ENCODE peak calls at places on chromosomes 1 and 21, in four cellular contexts. One of them, this sample, is unnamed.

GRCh38 chr1:48876221-48876785 is 99.6 kb upstream of the BEND5 start:
- DNase-seq in thoracic aorta: no peak
- DNase-seq in A549: no peak
- DNase-seq in left lung: no peak
- DNase-seq in this sample: no peak

GRCh38 chr1:100924991-100925390 is 29.1 kb downstream of the SLC30A7 start:
- DNase-seq in left lung: no peak
- DNase-seq in A549: no peak
- DNase-seq in thoracic aorta: no peak
- DNase-seq in this sample: no peak

GRCh38 chr1:110245876-110246620 is 35.9 kb downstream of the KCNC4 start:
- DNase-seq in A549: no peak
- DNase-seq in thoracic aorta: no peak
- DNase-seq in left lung: no peak
- DNase-seq in this sample: no peak

GRCh38 chr1:118902299-118903270 is 85.6 kb downstream of the TBX15 start:
- DNase-seq in left lung: no peak
- DNase-seq in A549: no peak
- DNase-seq in thoracic aorta: no peak
- DNase-seq in this sample: no peak

GRCh38 chr1:168320805-168321577 is 40.3 kb downstream of the TBX19 start:
- DNase-seq in thoracic aorta: peak; percentile 7
- DNase-seq in left lung: no peak
- DNase-seq in A549: peak; percentile 67
- DNase-seq in this sample: no peak

GRCh38 chr1:177137814-177138213 is 26.7 kb downstream of the ASTN1 start:
- DNase-seq in A549: no peak
- DNase-seq in left lung: no peak
- DNase-seq in thoracic aorta: no peak
- DNase-seq in this sample: no peak

GRCh38 chr1:227225715-227226346 is 92.5 kb downstream of the CDC42BPA start:
- DNase-seq in thoracic aorta: no peak
- DNase-seq in A549: no peak
- DNase-seq in left lung: no peak
- DNase-seq in this sample: no peak

GRCh38 chr1:103461171-103462105 is 64.1 kb upstream of the RNPC3 start:
- DNase-seq in A549: peak; percentile 4
- DNase-seq in thoracic aorta: no peak
- DNase-seq in left lung: no peak
- DNase-seq in this sample: no peak

GRCh38 chr1:53807916-53808315 is 30.2 kb downstream of the NDC1 start:
- DNase-seq in thoracic aorta: no peak
- DNase-seq in left lung: no peak
- DNase-seq in A549: no peak
- DNase-seq in this sample: no peak

GRCh38 chr1:118122234-118123004 is 62.6 kb downstream of the SPAG17 start:
- DNase-seq in A549: no peak
- DNase-seq in left lung: no peak
- DNase-seq in thoracic aorta: no peak
- DNase-seq in this sample: no peak

GRCh38 chr1:64494659-64495058 is 24.7 kb downstream of the CACHD1 start:
- DNase-seq in A549: no peak
- DNase-seq in left lung: no peak
- DNase-seq in thoracic aorta: no peak
- DNase-seq in this sample: no peak

GRCh38 chr1:1594602-1594981 is 5.3 kb downstream of the FNDC10 start:
- DNase-seq in thoracic aorta: no peak
- DNase-seq in left lung: no peak
- DNase-seq in A549: no peak
- DNase-seq in this sample: no peak

GRCh38 chr1:54710841-54711240 is 4.8 kb upstream of the TTC4 start:
- DNase-seq in thoracic aorta: no peak
- DNase-seq in left lung: no peak
- DNase-seq in A549: no peak
- DNase-seq in this sample: no peak

GRCh38 chr1:98792123-98792522 is 130.6 kb downstream of the SNX7 start:
- DNase-seq in thoracic aorta: no peak
- DNase-seq in left lung: no peak
- DNase-seq in A549: no peak
- DNase-seq in this sample: no peak

GRCh38 chr1:52920791-52921291 is 699 bp downstream of the ECHDC2 start:
- DNase-seq in left lung: no peak
- DNase-seq in thoracic aorta: no peak
- DNase-seq in A549: no peak
- DNase-seq in this sample: no peak

GRCh38 chr1:113388621-113389355 is 1.5 kb upstream of the MAGI3 start:
- DNase-seq in left lung: no peak
- DNase-seq in thoracic aorta: no peak
- DNase-seq in A549: peak; percentile 48
- DNase-seq in this sample: no peak

GRCh38 chr1:211731456-211732275 is 56.2 kb upstream of the NEK2 start:
- DNase-seq in left lung: no peak
- DNase-seq in A549: no peak
- DNase-seq in thoracic aorta: no peak
- DNase-seq in this sample: no peak

GRCh38 chr1:196897158-196897828 is 9.4 kb downstream of the CFHR4 start:
- DNase-seq in left lung: no peak
- DNase-seq in A549: no peak
- DNase-seq in thoracic aorta: no peak
- DNase-seq in this sample: no peak

GRCh38 chr1:177170756-177171535 is at the start of gene BRINP2:
- DNase-seq in thoracic aorta: no peak
- DNase-seq in left lung: peak; percentile 36
- DNase-seq in A549: peak; percentile 66
- DNase-seq in this sample: no peak

GRCh38 chr1:156122519-156123355 is 8.2 kb downstream of the LMNA start:
- DNase-seq in thoracic aorta: peak; percentile 78
- DNase-seq in left lung: peak; percentile 82
- DNase-seq in A549: no peak
- DNase-seq in this sample: no peak

GRCh38 chr1:211551628-211552465 is 27.1 kb downstream of the SLC30A1 start:
- DNase-seq in A549: no peak
- DNase-seq in left lung: no peak
- DNase-seq in thoracic aorta: no peak
- DNase-seq in this sample: no peak

GRCh38 chr1:14987829-14988603 is 165.5 kb upstream of the TMEM51 start:
- DNase-seq in thoracic aorta: no peak
- DNase-seq in left lung: no peak
- DNase-seq in A549: no peak
- DNase-seq in this sample: no peak

GRCh38 chr1:21914468-21914867 is 22.6 kb downstream of the HSPG2 start:
- DNase-seq in A549: no peak
- DNase-seq in thoracic aorta: no peak
- DNase-seq in left lung: no peak
- DNase-seq in this sample: no peak

GRCh38 chr1:67148516-67149178 is 13.9 kb upstream of the C1orf141 start:
- DNase-seq in thoracic aorta: no peak
- DNase-seq in A549: no peak
- DNase-seq in left lung: no peak
- DNase-seq in this sample: no peak

DNA sequence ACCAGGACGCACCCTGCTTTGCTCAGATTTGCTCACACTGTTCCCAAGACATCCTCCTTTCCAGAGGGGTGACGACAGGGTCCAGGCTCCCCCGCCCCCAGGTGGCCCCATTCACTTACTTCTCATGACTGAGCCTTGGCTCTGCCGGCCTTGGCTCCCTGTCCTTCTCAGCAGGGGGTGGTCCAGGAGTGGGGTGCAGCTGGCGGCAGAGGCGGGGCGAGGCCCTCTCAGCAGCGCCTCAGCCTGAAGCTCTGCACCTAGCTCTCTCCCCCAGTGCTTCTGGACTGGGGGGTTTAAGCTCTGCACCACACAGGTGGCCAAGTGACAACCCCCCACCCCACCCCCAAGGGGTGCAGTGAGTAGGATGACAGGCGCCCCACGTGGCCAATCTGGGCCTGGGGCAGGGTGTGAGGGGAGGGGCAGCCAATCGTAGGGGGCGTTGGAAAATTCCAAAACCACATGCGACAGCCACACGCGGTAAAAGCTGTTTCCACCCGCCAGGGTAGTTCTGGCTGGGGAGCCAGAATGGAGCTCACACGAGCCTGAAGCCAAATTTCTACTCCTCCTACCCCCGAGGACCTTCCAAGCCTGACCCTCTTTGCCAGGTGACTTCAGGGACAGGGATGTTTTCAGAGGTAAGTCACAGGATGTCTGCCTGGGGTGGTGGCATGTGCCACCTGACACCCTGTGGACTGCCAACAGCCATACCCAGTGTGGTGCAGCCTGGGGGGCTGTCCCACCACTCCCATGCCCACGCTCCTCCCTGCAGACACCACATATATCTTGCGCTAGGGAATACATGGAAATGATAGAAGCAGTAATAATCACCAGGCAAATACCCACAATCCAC is 5.6 kb downstream of the RORC start:
- DNase-seq in left lung: no peak
- DNase-seq in A549: no peak
- DNase-seq in thoracic aorta: no peak
- DNase-seq in this sample: no peak
- H3K9me3 ChIP-seq in left lung: no peaks in the 10 kb centered on the region
- H3K9me3 ChIP-seq in A549: no peaks in the 10 kb centered on the region
- H3K9me3 ChIP-seq in thoracic aorta: no peaks in the 10 kb centered on the region
- H3K9me3 ChIP-seq in this sample: no peaks in the 10 kb centered on the region

GRCh38 chr1:2961661-2962060 is 59.6 kb upstream of the ACTRT2 start:
- DNase-seq in thoracic aorta: no peak
- DNase-seq in left lung: no peak
- DNase-seq in A549: no peak
- DNase-seq in this sample: no peak

GRCh38 chr1:2962541-2962940 is 58.7 kb upstream of the ACTRT2 start:
- DNase-seq in left lung: no peak
- DNase-seq in A549: no peak
- DNase-seq in thoracic aorta: no peak
- DNase-seq in this sample: no peak

GRCh38 chr1:2962946-2963345 is 58.3 kb upstream of the ACTRT2 start:
- DNase-seq in left lung: no peak
- DNase-seq in A549: no peak
- DNase-seq in thoracic aorta: no peak
- DNase-seq in this sample: no peak

GRCh38 chr1:2961081-2961480 is 60.2 kb upstream of the ACTRT2 start:
- DNase-seq in A549: no peak
- DNase-seq in thoracic aorta: no peak
- DNase-seq in left lung: no peak
- DNase-seq in this sample: no peak

GRCh38 chr1:2962061-2962460 is 59.2 kb upstream of the ACTRT2 start:
- DNase-seq in A549: no peak
- DNase-seq in left lung: no peak
- DNase-seq in thoracic aorta: no peak
- DNase-seq in this sample: no peak
- H3K9me3 ChIP-seq in A549: peaks cover 5% of the 10 kb centered on the region
- H3K9me3 ChIP-seq in left lung: peaks cover 21% of the 10 kb centered on the region
- H3K9me3 ChIP-seq in thoracic aorta: peaks cover 10% of the 10 kb centered on the region
- H3K9me3 ChIP-seq in this sample: peaks cover 2% of the 10 kb centered on the region

GRCh38 chr21:32734214-32734613 is 6.4 kb upstream of the SYNJ1 start:
- DNase-seq in A549: no peak
- DNase-seq in left lung: no peak
- DNase-seq in thoracic aorta: no peak
- DNase-seq in this sample: no peak
- H3K9me3 ChIP-seq in A549: no peaks in the 10 kb centered on the region
- H3K9me3 ChIP-seq in left lung: no peaks in the 10 kb centered on the region
- H3K9me3 ChIP-seq in thoracic aorta: no peaks in the 10 kb centered on the region
- H3K9me3 ChIP-seq in this sample: no peaks in the 10 kb centered on the region

DNA sequence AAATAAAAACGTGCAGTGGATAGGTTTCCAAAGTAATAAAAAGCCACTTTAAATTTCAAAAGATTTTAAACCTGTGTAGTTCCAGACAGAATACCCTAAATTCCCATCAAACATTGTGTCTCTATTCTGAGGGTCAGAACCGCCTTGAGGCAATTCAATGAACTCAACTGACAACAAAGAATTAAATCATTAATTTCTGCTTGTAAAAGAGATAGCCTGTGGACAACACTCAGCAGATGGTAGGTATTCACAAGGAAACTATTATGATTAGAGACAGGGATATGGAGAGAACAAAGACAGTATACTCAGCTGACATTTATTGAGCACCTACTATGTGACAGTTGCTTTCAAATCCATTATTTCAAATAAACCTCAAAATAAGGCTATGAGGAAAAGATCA is 35.1 kb upstream of the JUN start:
- DNase-seq in thoracic aorta: no peak
- DNase-seq in left lung: no peak
- DNase-seq in A549: no peak
- DNase-seq in this sample: no peak
- H3K9me3 ChIP-seq in thoracic aorta: no peaks in the 10 kb centered on the region
- H3K9me3 ChIP-seq in left lung: no peaks in the 10 kb centered on the region
- H3K9me3 ChIP-seq in A549: no peaks in the 10 kb centered on the region
- H3K9me3 ChIP-seq in this sample: no peaks in the 10 kb centered on the region

DNA sequence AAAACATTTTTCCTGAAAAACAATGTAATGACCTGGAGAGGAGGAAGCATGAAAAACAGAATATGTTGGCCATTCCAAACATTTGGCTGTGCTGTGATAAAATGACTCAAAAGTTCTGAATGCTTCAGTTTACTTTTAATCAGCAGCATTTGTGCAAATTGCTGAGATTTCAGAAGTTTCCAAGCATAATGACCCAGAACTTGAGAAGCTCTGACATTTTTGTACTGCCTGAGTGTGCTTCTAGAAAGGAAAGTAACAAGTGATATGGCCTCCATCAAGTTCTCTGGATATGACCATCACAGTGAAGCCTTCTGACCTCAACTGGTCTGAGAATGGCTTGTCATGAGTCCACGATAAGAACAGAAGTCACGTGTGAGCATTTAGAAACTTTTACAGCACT is 283.4 kb upstream of the ZRANB2 start:
- DNase-seq in thoracic aorta: no peak
- DNase-seq in left lung: no peak
- DNase-seq in A549: no peak
- DNase-seq in this sample: no peak
- H3K9me3 ChIP-seq in thoracic aorta: no peaks in the 10 kb centered on the region
- H3K9me3 ChIP-seq in left lung: peaks cover 6% of the 10 kb centered on the region
- H3K9me3 ChIP-seq in A549: no peaks in the 10 kb centered on the region
- H3K9me3 ChIP-seq in this sample: no peaks in the 10 kb centered on the region

DNA sequence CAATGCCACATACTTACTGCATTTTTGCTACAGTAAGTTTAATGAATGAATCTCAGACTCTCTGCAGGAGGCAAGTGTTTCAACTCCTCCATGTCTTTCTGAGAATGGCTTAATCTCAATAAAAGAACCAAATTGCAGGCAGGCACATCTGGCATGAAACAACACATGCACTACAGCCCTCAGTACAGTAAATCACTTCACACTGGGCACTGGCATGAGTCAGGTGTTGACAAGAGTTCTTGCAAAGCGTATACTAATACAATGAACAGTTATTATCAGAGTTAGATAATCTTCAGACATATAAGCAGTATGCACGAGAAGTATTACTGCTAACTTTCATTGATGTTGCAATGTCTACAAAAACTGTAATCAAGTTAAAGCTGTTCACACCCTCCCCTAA is 1386.8 kb downstream of the MRPL39 start:
- DNase-seq in A549: no peak
- DNase-seq in thoracic aorta: no peak
- DNase-seq in left lung: no peak
- DNase-seq in this sample: no peak
- H3K9me3 ChIP-seq in A549: no peaks in the 10 kb centered on the region
- H3K9me3 ChIP-seq in thoracic aorta: no peaks in the 10 kb centered on the region
- H3K9me3 ChIP-seq in left lung: no peaks in the 10 kb centered on the region
- H3K9me3 ChIP-seq in this sample: no peaks in the 10 kb centered on the region